ENCODE peak calls at places on chromosomes 16 and 17, in seven cellular contexts. C is K562; D is retina; T is BJ; A is activated T-helper 1 cell treated with anti-CD3 and anti-CD28 coated beads, Interleukin-2, amount 50 U/mL, for 16 hours; E is T-cell; R is natural killer cell. Q is an unnamed sample.

GRCh38 chr16:11087691-11088431 is 143.5 kb downstream of the CLEC16A start:
- DNase-seq in R (no peak), E (no peak), T (no peak), C (no peak), D (no peak), A (no peak), Q (no peak)

GRCh38 chr16:68093816-68094613 is 8.8 kb downstream of the NFATC3 start:
- DNase-seq in T (no peak), E (no peak), D (no peak), A (no peak), R (no peak), C (peak), Q (peak)

GRCh38 chr17:27940503-27940902 is 47.3 kb upstream of the LYRM9 start:
- DNase-seq in D (no peak), A (no peak), E (no peak), T (no peak), C (no peak), R (no peak), Q (no peak)

GRCh38 chr16:80554037-80554436 is 13.2 kb downstream of the DYNLRB2 start:
- DNase-seq in T (no peak), C (no peak), A (no peak), E (no peak), R (no peak), D (no peak), Q (no peak)

GRCh38 chr16:874366-875181 is 74.0 kb upstream of the GNG13 start:
- DNase-seq in D (no peak), A (no peak), E (no peak), T (no peak), C (peak), R (no peak), Q (no peak)

GRCh38 chr16:53922067-53922804 is 218.3 kb downstream of the FTO start:
- DNase-seq in E (no peak), A (no peak), D (no peak), C (no peak), R (no peak), T (no peak), Q (no peak)

GRCh38 chr17:4230142-4230541 is 33.6 kb downstream of the ANKFY1 start:
- DNase-seq in A (no peak), T (peak), D (no peak), C (no peak), R (no peak), E (no peak), Q (peak)

GRCh38 chr17:41844971-41845370 is 7.3 kb downstream of the KLHL10 start:
- DNase-seq in A (no peak), R (no peak), E (no peak), T (no peak), C (no peak), D (no peak), Q (no peak)

GRCh38 chr16:15811778-15812750 is 44.8 kb downstream of the MYH11 start:
- DNase-seq in T (peak), A (no peak), C (no peak), D (peak), E (no peak), R (no peak), Q (peak)

GRCh38 chr16:64469906-64470702 is 651.8 kb downstream of the CDH11 start:
- DNase-seq in A (no peak), C (no peak), T (no peak), E (no peak), R (no peak), D (no peak), Q (no peak)

GRCh38 chr16:27321013-27321960 is 7.5 kb downstream of the IL4R start:
- DNase-seq in A (no peak), E (no peak), T (no peak), D (no peak), C (no peak), R (no peak), Q (no peak)

GRCh38 chr16:87974190-87974589 is 23.0 kb downstream of the BANP start:
- DNase-seq in D (no peak), A (no peak), C (no peak), R (no peak), E (no peak), T (no peak), Q (no peak)

GRCh38 chr17:42670199-42670924 is 6.4 kb downstream of the PLEKHH3 start:
- DNase-seq in E (peak), T (no peak), R (no peak), A (no peak), C (peak), D (peak), Q (no peak)

GRCh38 chr17:55496094-55496881 is 15.0 kb downstream of the SMIM36 start:
- DNase-seq in D (no peak), T (no peak), R (no peak), A (no peak), E (no peak), C (no peak), Q (no peak)

GRCh38 chr16:85606920-85607319 is 6.2 kb upstream of the GSE1 start:
- DNase-seq in C (peak), E (no peak), R (no peak), T (no peak), A (no peak), D (no peak), Q (no peak)

GRCh38 chr16:53964145-53964544 is 260.2 kb downstream of the FTO start:
- DNase-seq in E (no peak), R (no peak), T (no peak), C (no peak), A (no peak), D (no peak), Q (no peak)

GRCh38 chr16:85656351-85657266 is 32.1 kb downstream of the GINS2 start:
- DNase-seq in E (no peak), R (no peak), D (no peak), A (no peak), T (no peak), C (no peak), Q (no peak)

GRCh38 chr16:69307091-69307490 is 4.1 kb upstream of the VPS4A start:
- DNase-seq in T (no peak), R (no peak), D (no peak), C (no peak), A (no peak), E (no peak), Q (no peak)

GRCh38 chr16:56332464-56333079 is 92.8 kb downstream of the AMFR start:
- DNase-seq in A (no peak), E (no peak), C (peak), D (peak), T (no peak), R (no peak), Q (peak)